ENCODE peak calls at places on chromosomes 13 and 19, in seven cellular contexts. E is CD8-positive, alpha-beta T cell; F is HFF-Myc; D is brain microvascular endothelial cell; B is bronchial epithelial cell; A is astrocyte of the cerebellum; P is neural progenitor cell. X is an unnamed sample.

GRCh38 chr13:66106246-66106645 is 1123.9 kb downstream of the PCDH9 start:
- DNase-seq in E (no peak), F (no peak), D (no peak), B (no peak), A (no peak), P (no peak), X (no peak)

GRCh38 chr13:26991508-26992181 is 180.0 kb downstream of the USP12 start:
- DNase-seq in E (no peak), F (no peak), D (no peak), B (no peak), A (no peak), P (no peak), X (peak)

GRCh38 chr13:95536629-95537241 is 15.8 kb upstream of the CLDN10 start:
- DNase-seq in E (no peak), F (peak), D (no peak), B (peak), A (no peak), P (no peak), X (peak)

GRCh38 chr13:28532226-28533048 is 37.5 kb upstream of the FLT1 start:
- DNase-seq in E (no peak), F (no peak), D (no peak), B (no peak), A (no peak), P (peak), X (peak)

GRCh38 chr19:50551713-50552187 is 16.5 kb downstream of the LRRC4B start:
- DNase-seq in E (no peak), F (no peak), D (no peak), B (no peak), A (no peak), P (peak), X (peak)

GRCh38 chr19:58361900-58362271 is 665 bp downstream of the ZNF497 start:
- DNase-seq in E (no peak), F (no peak), D (no peak), B (no peak), A (peak), P (no peak), X (peak)

GRCh38 chr13:32048816-32049215 is 17.2 kb downstream of the FRY start:
- DNase-seq in E (no peak), F (no peak), D (no peak), B (peak), A (no peak), P (no peak), X (no peak)

GRCh38 chr19:33225458-33225925 is at the start of gene SLC7A10:
- DNase-seq in E (no peak), F (no peak), D (no peak), B (no peak), A (no peak), P (peak), X (peak)

GRCh38 chr13:30415430-30416030 is 6.8 kb upstream of the UBE2L5 start:
- DNase-seq in E (no peak), F (no peak), D (no peak), B (no peak), A (no peak), P (no peak), X (peak)

GRCh38 chr19:47848871-47849473 is 10.1 kb upstream of the TPRX2 start:
- DNase-seq in E (no peak), F (no peak), D (peak), B (no peak), A (no peak), P (peak), X (peak)

GRCh38 chr19:15860522-15860921 is 37.4 kb downstream of the CYP4F2 start:
- DNase-seq in E (no peak), F (no peak), D (no peak), B (no peak), A (no peak), P (no peak), X (no peak)

GRCh38 chr13:112722433-112723250 is 32.8 kb downstream of the ATP11A start:
- DNase-seq in E (no peak), F (no peak), D (peak), B (peak), A (peak), P (no peak), X (peak)

GRCh38 chr19:48290923-48291700 is 21.2 kb downstream of the ZNF114 start:
- DNase-seq in E (peak), F (no peak), D (peak), B (peak), A (peak), P (peak), X (peak)

GRCh38 chr19:50402544-50403301 is 16.0 kb upstream of the SPIB start:
- DNase-seq in E (no peak), F (no peak), D (no peak), B (no peak), A (no peak), P (no peak), X (no peak)

GRCh38 chr13:63625869-63626268 is 2210.2 kb upstream of the PCDH20 start:
- DNase-seq in E (no peak), F (no peak), D (peak), B (peak), A (no peak), P (no peak), X (no peak)

GRCh38 chr13:24203726-24204295 is 43.3 kb downstream of the SPATA13 start:
- DNase-seq in E (no peak), F (no peak), D (no peak), B (no peak), A (peak), P (no peak), X (no peak)

GRCh38 chr19:12984683-12985048 is 10.6 kb upstream of the NFIX start:
- DNase-seq in E (no peak), F (no peak), D (no peak), B (no peak), A (no peak), P (no peak), X (no peak)

GRCh38 chr13:40784540-40784939 is 4.9 kb upstream of the SLC25A15 start:
- DNase-seq in E (no peak), F (no peak), D (no peak), B (no peak), A (no peak), P (no peak), X (no peak)

GRCh38 chr19:49362048-49362925 is at the start of gene TEAD2:
- DNase-seq in E (no peak), F (no peak), D (peak), B (peak), A (no peak), P (peak), X (peak)

GRCh38 chr13:77514336-77514726 is 21.2 kb upstream of the SCEL start:
- DNase-seq in E (no peak), F (no peak), D (no peak), B (no peak), A (no peak), P (no peak), X (no peak)

GRCh38 chr13:26681036-26681435 is 79.5 kb downstream of the GPR12 start:
- DNase-seq in E (no peak), F (no peak), D (no peak), B (no peak), A (no peak), P (no peak), X (no peak)

GRCh38 chr13:77386046-77386445 is 59.2 kb upstream of the MYCBP2 start:
- DNase-seq in E (no peak), F (no peak), D (no peak), B (peak), A (no peak), P (no peak), X (no peak)

GRCh38 chr19:51016798-51017683 is 2.5 kb downstream of the KLK10 start:
- DNase-seq in E (peak), F (peak), D (peak), B (peak), A (no peak), P (peak), X (peak)

GRCh38 chr13:40568672-40569350 is 97.6 kb downstream of the FOXO1 start:
- DNase-seq in E (no peak), F (no peak), D (no peak), B (no peak), A (no peak), P (no peak), X (no peak)

DNA sequence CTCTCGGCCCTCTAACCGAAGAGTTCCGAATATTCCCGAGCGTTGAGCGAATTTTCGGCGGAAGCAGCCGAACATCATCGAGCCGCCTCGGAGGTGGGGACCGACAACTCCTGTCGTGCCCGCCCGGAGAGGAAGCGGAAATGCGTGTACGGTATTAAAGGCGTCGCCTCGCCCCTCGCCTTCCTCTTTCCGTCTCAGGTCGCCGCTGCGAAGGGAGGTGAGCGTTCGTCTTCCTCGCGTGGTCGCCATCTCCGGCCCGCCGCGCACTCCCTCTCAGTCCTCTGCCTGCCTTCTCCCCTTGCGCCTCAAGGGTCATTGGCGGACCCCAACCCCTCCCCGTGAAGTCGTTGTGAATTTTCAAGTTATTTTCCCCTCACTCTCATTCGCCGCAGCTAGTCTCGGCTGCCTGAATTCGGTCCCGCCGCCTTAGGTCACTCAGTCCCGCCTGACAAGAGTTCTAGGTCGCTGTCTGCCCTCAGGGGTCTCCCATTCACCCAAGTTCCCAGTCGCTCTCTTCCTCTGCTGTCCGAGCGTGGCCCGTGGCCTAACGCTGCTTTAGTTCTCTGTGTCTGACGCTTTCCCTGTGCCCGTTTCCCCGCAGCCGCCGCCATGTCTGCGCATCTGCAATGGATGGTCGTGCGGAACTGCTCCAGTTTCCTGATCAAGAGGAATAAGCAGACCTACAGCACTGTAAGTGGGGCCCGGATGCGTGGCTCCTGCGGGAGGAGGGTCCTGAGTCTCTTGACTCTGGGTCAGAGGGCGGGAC is at the start of gene RPL28:
- DNase-seq in E (peak), F (peak), D (peak), B (peak), A (peak), P (peak), X (peak)
- TF ChIP-seq CTCF in E (no peak), F (no peak), D (no peak), B (no peak), A (no peak), P (no peak), X (no peak)

DNA sequence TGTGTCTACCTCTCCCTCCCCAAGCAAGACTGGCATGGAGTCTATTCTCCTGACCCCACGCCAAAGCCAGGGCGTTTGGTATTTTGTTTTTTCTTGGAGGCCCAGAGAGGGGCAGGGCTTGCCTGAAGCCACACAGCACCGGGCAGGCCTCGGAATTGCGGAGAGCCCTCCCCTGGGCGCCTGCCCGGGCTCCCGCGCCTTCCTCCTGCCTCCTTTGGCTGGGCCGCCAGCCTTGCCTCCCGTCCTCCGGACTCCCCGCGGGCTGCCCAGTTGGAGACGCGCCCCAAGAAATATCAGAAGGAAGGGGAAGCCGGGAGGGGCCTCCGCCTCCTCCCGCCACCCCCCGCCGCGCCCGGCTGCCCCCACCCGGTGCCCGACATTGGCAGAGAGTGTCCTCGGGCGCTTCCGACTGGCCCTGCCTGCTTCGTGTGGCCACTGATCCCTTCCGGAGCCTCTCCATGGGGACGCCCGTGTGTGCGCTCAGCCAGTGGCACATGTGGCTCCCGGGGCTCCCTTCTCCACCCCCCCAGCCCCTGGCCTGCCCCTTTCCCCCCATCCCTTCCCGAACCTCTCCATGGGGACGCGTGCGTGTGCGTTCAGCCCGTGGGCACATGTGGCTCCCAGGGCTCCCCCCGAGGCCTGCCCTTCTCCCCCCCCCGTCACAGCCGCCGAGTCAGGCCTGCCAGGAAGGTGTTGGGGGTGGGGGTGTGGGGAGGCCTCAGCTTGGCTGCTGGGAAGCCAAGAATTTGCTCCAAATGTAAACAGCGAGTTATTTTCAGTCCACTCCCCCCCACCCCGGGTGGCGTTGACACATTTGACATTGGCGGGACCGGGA is 37.3 kb downstream of the NFIC start:
- DNase-seq in E (no peak), F (peak), D (peak), B (no peak), A (peak), P (no peak), X (peak)
- H3K4me3 ChIP-seq in E (no peak), F (peak), D (peak), B (peak), A (peak), P (no peak), X (no peak)

GRCh38 chr13:39284801-39285388 is 246.6 kb downstream of the NHLRC3 start:
- DNase-seq in E (no peak), F (no peak), D (no peak), B (no peak), A (no peak), P (peak), X (peak)
- TF ChIP-seq CTCF in E (no peak), F (peak), D (peak), B (no peak), A (no peak), P (peak), X (no peak)

GRCh38 chr19:4067396-4068057 is 828 bp upstream of the ZBTB7A start:
- DNase-seq in E (no peak), F (no peak), D (no peak), B (no peak), A (no peak), P (peak), X (no peak)
- H3K4me3 ChIP-seq in E (peak), F (peak), D (peak), B (peak), A (peak), P (peak), X (peak)

DNA sequence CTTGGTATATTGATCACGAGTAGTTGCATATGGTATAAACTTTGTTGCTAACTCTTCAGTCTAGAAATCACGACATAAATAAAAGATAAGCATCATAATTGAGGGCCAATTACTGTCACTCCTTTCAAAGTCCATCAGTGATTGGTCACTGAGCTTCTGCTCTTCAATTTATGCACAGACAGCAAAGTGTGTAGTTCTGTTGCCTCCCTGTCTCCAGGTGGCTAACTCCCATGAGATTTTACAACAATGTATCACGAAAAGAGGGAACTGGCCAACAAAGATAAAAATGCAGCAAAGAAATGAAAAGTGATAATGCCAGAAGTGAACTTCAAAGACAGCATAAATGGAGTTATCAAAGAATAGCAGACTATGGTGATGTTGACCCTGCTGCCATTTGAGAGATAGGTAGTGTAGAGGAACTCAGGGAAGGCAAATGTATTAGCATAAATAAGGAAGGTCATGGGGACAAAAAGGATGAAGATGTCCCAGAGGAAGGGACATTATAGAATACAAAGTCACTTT is 12.7 kb upstream of the TNFSF14 start:
- DNase-seq in E (no peak), F (no peak), D (no peak), B (no peak), A (no peak), P (no peak), X (no peak)
- TF ChIP-seq CTCF in E (no peak), F (no peak), D (no peak), B (no peak), A (no peak), P (no peak), X (no peak)

X was measured in cardiac fibroblast.